ENCODE peak calls at places on chromosomes 11 and 22, in four cellular contexts. One of them, this sample, is unnamed.

GRCh38 chr11:64787526-64788320 is 9.4 kb upstream of the SF1 start:
- DNase-seq in K562: peak; percentile 71
- DNase-seq in GM12878: no peak
- DNase-seq in H1: no peak
- DNase-seq in this sample: peak; percentile 41

GRCh38 chr11:55658031-55658573 is 3.9 kb upstream of the OR4C6 start:
- DNase-seq in K562: no peak
- DNase-seq in H1: no peak
- DNase-seq in GM12878: peak; percentile 59
- DNase-seq in this sample: no peak

GRCh38 chr22:46090051-46090591 is 60.2 kb upstream of the PPARA start:
- DNase-seq in GM12878: no peak
- DNase-seq in K562: no peak
- DNase-seq in H1: no peak
- DNase-seq in this sample: no peak

GRCh38 chr11:57416436-57416835 is 10.5 kb downstream of the SLC43A3 start:
- DNase-seq in GM12878: no peak
- DNase-seq in K562: no peak
- DNase-seq in H1: no peak
- DNase-seq in this sample: no peak

GRCh38 chr22:44385781-44386180 is 73.0 kb upstream of the SHISAL1 start:
- DNase-seq in K562: no peak
- DNase-seq in GM12878: no peak
- DNase-seq in H1: no peak
- DNase-seq in this sample: no peak

GRCh38 chr11:92225206-92225562 is 566 bp downstream of the FAT3 start:
- DNase-seq in GM12878: no peak
- DNase-seq in K562: no peak
- DNase-seq in H1: no peak
- DNase-seq in this sample: no peak

GRCh38 chr11:111301840-111302113 is 3.4 kb downstream of the POU2AF3 start:
- DNase-seq in K562: no peak
- DNase-seq in H1: no peak
- DNase-seq in GM12878: no peak
- DNase-seq in this sample: no peak

GRCh38 chr22:45413368-45414211 is at the start of the genes RIBC2 and SMC1B:
- DNase-seq in GM12878: peak; percentile 12
- DNase-seq in K562: no peak
- DNase-seq in H1: peak; percentile 70
- DNase-seq in this sample: peak; percentile 47

GRCh38 chr11:19557720-19558140 is 154.9 kb upstream of the NAV2 start:
- DNase-seq in K562: peak; percentile 76
- DNase-seq in H1: peak; percentile 84
- DNase-seq in GM12878: no peak
- DNase-seq in this sample: peak; percentile 61

GRCh38 chr11:11909727-11910126 is 68.0 kb downstream of the USP47 start:
- DNase-seq in K562: no peak
- DNase-seq in H1: no peak
- DNase-seq in GM12878: no peak
- DNase-seq in this sample: no peak

GRCh38 chr11:66981976-66982578 is 7.0 kb downstream of the C11orf86 start:
- DNase-seq in H1: no peak
- DNase-seq in GM12878: no peak
- DNase-seq in K562: peak; percentile 72
- DNase-seq in this sample: peak; percentile 69

GRCh38 chr22:38835888-38836301 is 7.9 kb downstream of the NPTXR start:
- DNase-seq in GM12878: no peak
- DNase-seq in K562: no peak
- DNase-seq in H1: no peak
- DNase-seq in this sample: no peak

GRCh38 chr11:78795862-78796261 is 221.2 kb upstream of the NARS2 start:
- DNase-seq in GM12878: no peak
- DNase-seq in H1: no peak
- DNase-seq in K562: no peak
- DNase-seq in this sample: no peak

GRCh38 chr11:72609451-72609850 is 64.8 kb downstream of the PDE2A start:
- DNase-seq in K562: no peak
- DNase-seq in H1: no peak
- DNase-seq in GM12878: no peak
- DNase-seq in this sample: no peak

GRCh38 chr11:83249972-83250593 is 36.1 kb downstream of the CCDC90B start:
- DNase-seq in H1: no peak
- DNase-seq in GM12878: no peak
- DNase-seq in K562: peak; percentile 47
- DNase-seq in this sample: peak; percentile 24

GRCh38 chr11:67584881-67585873 is 1.6 kb downstream of the GSTP1 start:
- DNase-seq in K562: peak; percentile 54
- DNase-seq in H1: no peak
- DNase-seq in GM12878: no peak
- DNase-seq in this sample: no peak

GRCh38 chr22:48708558-48709245 is 1119.0 kb downstream of the BRD1 start:
- DNase-seq in H1: no peak
- DNase-seq in K562: no peak
- DNase-seq in GM12878: no peak
- DNase-seq in this sample: no peak

GRCh38 chr22:48494968-48495750 is 1332.5 kb downstream of the BRD1 start:
- DNase-seq in GM12878: no peak
- DNase-seq in H1: no peak
- DNase-seq in K562: no peak
- DNase-seq in this sample: no peak

GRCh38 chr11:12015486-12015885 is 7.1 kb upstream of the DKK3 start:
- DNase-seq in GM12878: no peak
- DNase-seq in H1: no peak
- DNase-seq in K562: no peak
- DNase-seq in this sample: no peak

GRCh38 chr11:79482800-79483199 is 42.0 kb upstream of the TENM4 start:
- DNase-seq in GM12878: peak; percentile 72
- DNase-seq in K562: no peak
- DNase-seq in H1: no peak
- DNase-seq in this sample: no peak

GRCh38 chr11:130675456-130675855 is 227.0 kb downstream of the ADAMTS15 start:
- DNase-seq in K562: no peak
- DNase-seq in H1: no peak
- DNase-seq in GM12878: no peak
- DNase-seq in this sample: no peak

GRCh38 chr11:30313580-30313979 is 9.3 kb upstream of the ARL14EP start:
- DNase-seq in GM12878: no peak
- DNase-seq in H1: no peak
- DNase-seq in K562: no peak
- DNase-seq in this sample: no peak

GRCh38 chr22:37776639-37777005 is 31.1 kb upstream of the GCAT start:
- DNase-seq in GM12878: no peak
- DNase-seq in H1: no peak
- DNase-seq in K562: no peak
- DNase-seq in this sample: no peak

GRCh38 chr11:122100222-122101080 is 15.6 kb downstream of the BLID start:
- DNase-seq in H1: no peak
- DNase-seq in K562: no peak
- DNase-seq in GM12878: no peak
- DNase-seq in this sample: no peak

GRCh38 chr11:65425105-65425970 is 2.7 kb downstream of the NEAT1 start:
- DNase-seq in K562: no peak
- DNase-seq in GM12878: no peak
- DNase-seq in H1: no peak
- DNase-seq in this sample: no peak

GRCh38 chr11:65915821-65916251 is 3.0 kb downstream of the C11orf68 start:
- DNase-seq in H1: no peak
- DNase-seq in GM12878: no peak
- DNase-seq in K562: no peak
- DNase-seq in this sample: peak; percentile 74

GRCh38 chr11:46492540-46492939 is 101.0 kb upstream of the CHRM4 start:
- DNase-seq in GM12878: no peak
- DNase-seq in H1: no peak
- DNase-seq in K562: no peak
- DNase-seq in this sample: no peak

GRCh38 chr22:30435674-30436126 is 10.1 kb downstream of the MTFP1 start:
- DNase-seq in GM12878: no peak
- DNase-seq in H1: no peak
- DNase-seq in K562: peak; percentile 28
- DNase-seq in this sample: no peak

GRCh38 chr11:118161786-118162185 is 9.2 kb upstream of the SCN4B start:
- DNase-seq in H1: no peak
- DNase-seq in GM12878: no peak
- DNase-seq in K562: no peak
- DNase-seq in this sample: no peak

DNA sequence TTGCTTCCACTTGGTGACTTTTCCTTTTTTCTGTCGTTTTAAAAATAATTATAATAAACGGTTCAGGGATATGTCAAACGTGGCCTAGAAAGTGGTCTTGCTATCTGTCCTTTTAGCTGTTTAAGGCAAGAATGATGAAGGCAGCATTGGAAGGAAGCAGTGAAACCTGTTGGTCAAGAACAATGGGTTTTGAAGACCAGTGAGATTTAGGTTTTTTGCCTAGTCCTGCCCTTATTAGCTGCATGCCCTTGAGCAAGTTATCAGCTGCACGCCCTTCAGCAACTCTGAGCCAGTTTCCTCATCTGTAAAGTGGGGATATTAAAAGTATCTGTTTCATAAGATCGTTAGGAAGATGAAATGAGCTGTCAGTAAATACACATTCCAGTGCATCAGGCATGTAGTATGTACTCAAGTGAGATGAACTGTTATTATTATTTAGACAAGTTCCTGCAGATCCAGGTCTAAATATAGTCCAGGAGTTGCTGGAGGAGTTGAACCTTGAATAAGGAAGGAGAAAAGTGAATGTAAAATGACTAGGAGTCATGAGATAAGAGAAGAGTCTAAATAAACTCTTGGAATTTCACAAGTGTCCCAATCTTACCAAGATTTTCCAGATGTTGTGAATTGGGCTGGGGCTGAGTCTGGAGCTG is 90.8 kb upstream of the HSD17B12 start:
- DNase-seq in GM12878: no peak
- DNase-seq in H1: no peak
- DNase-seq in K562: no peak
- DNase-seq in this sample: no peak
- TF ChIP-seq CBX5 in GM12878: no peak
- TF ChIP-seq CBX5 in H1: no peak
- TF ChIP-seq CBX5 in K562: no peak
- TF ChIP-seq CBX5 in this sample: no peak

GRCh38 chr11:44792171-44792570 is 65.4 kb downstream of the TSPAN18 start:
- DNase-seq in GM12878: no peak
- DNase-seq in H1: no peak
- DNase-seq in K562: no peak
- DNase-seq in this sample: no peak
- H4K20me1 ChIP-seq in GM12878: no peaks in the 10 kb centered on the region
- H4K20me1 ChIP-seq in H1: peaks cover 6% of the 10 kb centered on the region
- H4K20me1 ChIP-seq in K562: no peaks in the 10 kb centered on the region
- H4K20me1 ChIP-seq in this sample: no peaks in the 10 kb centered on the region

DNA sequence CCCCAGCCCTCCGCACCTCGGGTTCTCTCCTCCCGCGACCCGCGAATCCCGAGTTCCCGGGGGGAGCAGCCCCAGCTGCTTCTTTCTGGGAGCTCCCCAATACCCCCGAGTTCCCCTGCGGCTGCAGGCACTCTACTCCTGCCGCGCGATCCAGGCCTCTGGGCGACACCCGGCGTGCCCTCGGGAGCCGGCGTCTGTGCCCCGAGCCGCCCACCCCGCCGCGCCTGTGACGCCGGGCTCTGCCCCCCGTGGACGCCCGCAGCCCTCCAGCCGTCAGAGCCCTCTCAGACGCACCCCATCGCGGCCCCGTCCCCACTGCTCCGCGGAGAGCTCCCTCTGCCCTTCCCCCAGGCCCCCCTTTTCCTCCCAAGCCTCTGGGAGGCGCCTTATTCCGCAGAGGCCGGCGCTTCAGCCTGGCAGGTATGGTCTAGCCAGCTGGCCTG is 422 bp downstream of the GLB1L2 start:
- DNase-seq in GM12878: no peak
- DNase-seq in H1: no peak
- DNase-seq in K562: peak; percentile 60
- DNase-seq in this sample: no peak
- TF ChIP-seq CBX5 in GM12878: no peak
- TF ChIP-seq CBX5 in H1: no peak
- TF ChIP-seq CBX5 in K562: no peak
- TF ChIP-seq CBX5 in this sample: no peak

DNA sequence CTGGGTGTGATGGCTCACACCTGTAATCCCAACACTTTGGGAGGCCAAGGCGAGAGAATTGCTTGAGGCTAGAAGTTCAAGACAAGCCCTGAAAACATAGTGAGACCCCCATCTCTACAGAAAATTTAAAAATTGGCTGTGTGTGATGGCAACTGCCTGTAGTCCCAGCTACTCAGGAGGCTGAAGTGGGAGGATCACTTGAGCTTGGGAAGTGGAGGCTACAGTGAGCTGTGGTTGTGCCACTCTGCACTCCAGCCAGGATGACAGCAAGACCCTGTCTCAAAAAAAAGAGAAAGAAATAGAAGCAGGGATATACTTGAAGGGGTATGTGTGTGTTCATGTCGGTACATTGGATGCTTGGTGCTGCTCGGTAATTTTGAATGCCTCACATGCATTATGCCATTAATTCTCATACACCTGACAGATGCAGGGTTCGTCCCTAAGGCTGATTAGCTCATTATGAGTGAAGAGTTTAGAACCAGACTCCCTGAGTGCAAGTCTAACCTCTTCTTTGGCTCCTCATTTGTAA is 14.0 kb downstream of the CRKL start:
- DNase-seq in GM12878: no peak
- DNase-seq in K562: no peak
- DNase-seq in H1: no peak
- DNase-seq in this sample: no peak
- H4K20me1 ChIP-seq in GM12878: peaks cover 3% of the 10 kb centered on the region
- H4K20me1 ChIP-seq in K562: peaks cover 74% of the 10 kb centered on the region
- H4K20me1 ChIP-seq in H1: peaks cover 23% of the 10 kb centered on the region
- H4K20me1 ChIP-seq in this sample: peaks cover 92% of the 10 kb centered on the region